ENCODE peak calls at places on chromosomes 4 and X, in five cellular contexts. One of them, this sample, is unnamed.

GRCh38 chrX:120358687-120359086 is 3.2 kb upstream of the ATP1B4 start:
- DNase-seq in fibroblast of villous mesenchyme: no peak
- DNase-seq in left ventricle myocardium inferior: no peak
- DNase-seq in suprapubic skin: no peak
- DNase-seq in posterior vena cava: no peak
- DNase-seq in this sample: peak; percentile 3

GRCh38 chr4:23915459-23916132 is 25.7 kb upstream of the PPARGC1A start:
- DNase-seq in fibroblast of villous mesenchyme: no peak
- DNase-seq in left ventricle myocardium inferior: peak; percentile 30
- DNase-seq in suprapubic skin: no peak
- DNase-seq in posterior vena cava: no peak
- DNase-seq in this sample: no peak

GRCh38 chr4:154329268-154329858 is 162.2 kb downstream of the DCHS2 start:
- DNase-seq in fibroblast of villous mesenchyme: peak; percentile 49
- DNase-seq in left ventricle myocardium inferior: no peak
- DNase-seq in suprapubic skin: no peak
- DNase-seq in posterior vena cava: no peak
- DNase-seq in this sample: peak; percentile 42

GRCh38 chr4:157270108-157270507 is 49.6 kb downstream of the GRIA2 start:
- DNase-seq in fibroblast of villous mesenchyme: no peak
- DNase-seq in left ventricle myocardium inferior: no peak
- DNase-seq in suprapubic skin: no peak
- DNase-seq in posterior vena cava: no peak
- DNase-seq in this sample: no peak

GRCh38 chr4:171981185-171981584 is 168.0 kb downstream of the GALNTL6 start:
- DNase-seq in fibroblast of villous mesenchyme: no peak
- DNase-seq in left ventricle myocardium inferior: no peak
- DNase-seq in suprapubic skin: no peak
- DNase-seq in posterior vena cava: no peak
- DNase-seq in this sample: no peak

GRCh38 chrX:108070891-108071290 is 20.5 kb downstream of the PSMD10 start:
- DNase-seq in fibroblast of villous mesenchyme: peak; percentile 35
- DNase-seq in left ventricle myocardium inferior: no peak
- DNase-seq in suprapubic skin: no peak
- DNase-seq in posterior vena cava: no peak
- DNase-seq in this sample: peak; percentile 1

GRCh38 chr4:147770831-147771230 is 38.9 kb downstream of the ARHGAP10 start:
- DNase-seq in fibroblast of villous mesenchyme: no peak
- DNase-seq in left ventricle myocardium inferior: no peak
- DNase-seq in suprapubic skin: no peak
- DNase-seq in posterior vena cava: no peak
- DNase-seq in this sample: no peak

GRCh38 chr4:165111906-165112257 is 778 bp downstream of the TMEM192 start:
- DNase-seq in fibroblast of villous mesenchyme: no peak
- DNase-seq in left ventricle myocardium inferior: no peak
- DNase-seq in suprapubic skin: no peak
- DNase-seq in posterior vena cava: no peak
- DNase-seq in this sample: no peak

GRCh38 chrX:9875801-9876200 is 89.6 kb downstream of the SHROOM2 start:
- DNase-seq in fibroblast of villous mesenchyme: no peak
- DNase-seq in left ventricle myocardium inferior: no peak
- DNase-seq in suprapubic skin: no peak
- DNase-seq in posterior vena cava: no peak
- DNase-seq in this sample: no peak

GRCh38 chrX:74924449-74925209 is 623 bp downstream of the NEXMIF start:
- DNase-seq in fibroblast of villous mesenchyme: peak; percentile 0
- DNase-seq in left ventricle myocardium inferior: peak; percentile 15
- DNase-seq in suprapubic skin: peak; percentile 75
- DNase-seq in posterior vena cava: peak; percentile 80
- DNase-seq in this sample: peak; percentile 27

GRCh38 chr4:94444771-94445170 is 7.0 kb upstream of the PDLIM5 start:
- DNase-seq in fibroblast of villous mesenchyme: no peak
- DNase-seq in left ventricle myocardium inferior: no peak
- DNase-seq in suprapubic skin: no peak
- DNase-seq in posterior vena cava: no peak
- DNase-seq in this sample: no peak

This sample was measured in GM03348.